ENCODE peak calls at places on chromosomes 6 and 20, in six cellular contexts. A is lung, I is heart left ventricle, J is GM06990, R is astrocyte of the spinal cord, H is HFF-Myc. N is an unnamed sample.

GRCh38 chr6:4352731-4353130 is 217.4 kb upstream of the ECI2 start:
- DNase-seq in A (no peak), I (no peak), J (no peak), R (peak; percentile 9), H (no peak), N (no peak)

GRCh38 chr6:9334979-9335378 is 899.6 kb upstream of the SLC35B3 start:
- DNase-seq in A (no peak), I (no peak), J (no peak), R (no peak), H (no peak), N (no peak)

GRCh38 chr6:158770533-158770932 is 48.6 kb downstream of the EZR start:
- DNase-seq in A (no peak), I (no peak), J (no peak), R (no peak), H (no peak), N (no peak)

GRCh38 chr6:132763269-132763668 is 5.6 kb upstream of the VNN2 start:
- DNase-seq in A (no peak), I (no peak), J (peak; percentile 19), R (no peak), H (no peak), N (no peak)

GRCh38 chr6:169161572-169162167 is 92.0 kb downstream of the THBS2 start:
- DNase-seq in A (peak; percentile 23), I (no peak), J (no peak), R (no peak), H (no peak), N (no peak)

GRCh38 chr20:4216866-4217265 is 201.5 kb upstream of the RNF24 start:
- DNase-seq in A (no peak), I (no peak), J (no peak), R (no peak), H (no peak), N (no peak)

GRCh38 chr6:2124260-2124709 is 121.1 kb downstream of the GMDS start:
- DNase-seq in A (no peak), I (no peak), J (no peak), R (no peak), H (no peak), N (peak; percentile 71)

GRCh38 chr6:131946992-131947955 is 3.9 kb downstream of the CCN2 start:
- DNase-seq in A (no peak), I (no peak), J (no peak), R (peak; percentile 87), H (no peak), N (no peak)

GRCh38 chr20:46746972-46747371 is 37.5 kb downstream of the SLC2A10 start:
- DNase-seq in A (no peak), I (no peak), J (no peak), R (no peak), H (no peak), N (peak; percentile 15)

GRCh38 chr6:35388772-35389352 is 46.5 kb downstream of the PPARD start:
- DNase-seq in A (no peak), I (no peak), J (no peak), R (no peak), H (no peak), N (no peak)

GRCh38 chr6:35392773-35393672 is 50.7 kb downstream of the PPARD start:
- DNase-seq in A (no peak), I (no peak), J (no peak), R (no peak), H (no peak), N (no peak)

GRCh38 chr6:35388023-35388422 is 45.7 kb downstream of the PPARD start:
- DNase-seq in A (no peak), I (no peak), J (no peak), R (no peak), H (no peak), N (no peak)

GRCh38 chr6:35392111-35392702 is 49.8 kb downstream of the PPARD start:
- DNase-seq in A (peak; percentile 86), I (no peak), J (no peak), R (no peak), H (no peak), N (peak; percentile 93)

GRCh38 chr6:35391240-35391968 is 49.0 kb downstream of the PPARD start:
- DNase-seq in A (no peak), I (no peak), J (no peak), R (peak; percentile 90), H (no peak), N (peak; percentile 79)
- TF ChIP-seq CTCF in A (no peak), I (no peak), J (no peak), R (peak; percentile 11), H (no peak), N (peak; percentile 22)

GRCh38 chr6:82616386-82617028 is 252.9 kb downstream of the TPBG start:
- DNase-seq in A (no peak), I (no peak), J (no peak), R (no peak), H (no peak), N (peak; percentile 6)
- TF ChIP-seq CTCF in A (no peak), I (no peak), J (no peak), R (peak; percentile 16), H (no peak), N (no peak)

DNA sequence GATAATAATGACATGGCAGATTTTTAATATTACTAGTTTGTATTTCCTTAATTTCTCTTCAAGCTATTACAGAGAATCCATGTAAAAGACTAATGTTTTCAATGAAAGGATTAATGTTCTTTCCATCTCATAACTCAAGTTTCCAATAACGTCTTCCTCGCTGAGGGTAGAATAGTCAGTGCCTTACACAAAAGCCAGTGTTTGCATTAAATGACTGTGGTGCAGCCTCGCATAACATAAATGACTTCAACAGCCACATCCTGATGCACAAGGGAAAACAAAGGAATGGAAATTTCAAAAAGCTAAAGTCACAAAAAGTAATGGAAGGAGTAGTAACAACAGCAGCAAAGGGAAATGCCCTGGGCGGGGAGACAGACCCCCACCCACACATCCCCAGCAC is 228.4 kb downstream of the GMPR start:
- DNase-seq in A (no peak), I (no peak), J (no peak), R (no peak), H (no peak), N (no peak)
- TF ChIP-seq CTCF in A (no peak), I (no peak), J (no peak), R (no peak), H (no peak), N (no peak)

GRCh38 chr6:156359912-156360311 is 417.3 kb upstream of the ARID1B start:
- DNase-seq in A (no peak), I (no peak), J (no peak), R (no peak), H (no peak), N (no peak)
- TF ChIP-seq CTCF in A (no peak), I (no peak), J (peak; percentile 43), R (no peak), H (peak; percentile 26), N (peak; percentile 26)

N was measured in MCF 10A.